ENCODE peak calls at places on chromosomes 5 and 9, in five cellular contexts. W is PC-9, U is foreskin fibroblast, Q is mucosa of descending colon, Z is A673. I is an unnamed sample.

GRCh38 chr5:119355636-119356383 is at the start of gene TNFAIP8:
- DNase-seq in Z (peak), Q (peak), U (peak), W (peak), I (peak)

GRCh38 chr5:174340221-174340620 is 294.7 kb downstream of the NSG2 start:
- DNase-seq in U (no peak), Q (no peak), Z (no peak), W (no peak), I (peak)

GRCh38 chr9:86521936-86522335 is 167.7 kb upstream of the TUT7 start:
- DNase-seq in Z (no peak), W (no peak), U (no peak), Q (no peak), I (peak)

GRCh38 chr9:122070728-122071127 is 22.4 kb downstream of the TTLL11 start:
- DNase-seq in U (no peak), Z (no peak), W (no peak), Q (no peak), I (no peak)

GRCh38 chr5:138989720-138990119 is 114.6 kb upstream of the LRRTM2 start:
- DNase-seq in Z (no peak), U (peak), W (no peak), Q (no peak), I (peak)

GRCh38 chr9:133934512-133935221 is 57.5 kb downstream of the VAV2 start:
- DNase-seq in Z (no peak), Q (no peak), W (no peak), U (no peak), I (peak)

GRCh38 chr5:41346609-41347008 is 133.3 kb upstream of the C6 start:
- DNase-seq in Z (peak), U (peak), Q (no peak), W (no peak), I (peak)

GRCh38 chr5:76145945-76146344 is 62.8 kb downstream of the SV2C start:
- DNase-seq in U (no peak), W (no peak), Z (peak), Q (no peak), I (no peak)

GRCh38 chr5:179240561-179240960 is 104.7 kb downstream of the ADAMTS2 start:
- DNase-seq in W (no peak), Z (no peak), Q (no peak), U (no peak), I (no peak)

GRCh38 chr5:157109744-157110143 is 900 bp upstream of the HAVCR2 start:
- DNase-seq in U (no peak), Q (no peak), W (no peak), Z (no peak), I (no peak)

DNA sequence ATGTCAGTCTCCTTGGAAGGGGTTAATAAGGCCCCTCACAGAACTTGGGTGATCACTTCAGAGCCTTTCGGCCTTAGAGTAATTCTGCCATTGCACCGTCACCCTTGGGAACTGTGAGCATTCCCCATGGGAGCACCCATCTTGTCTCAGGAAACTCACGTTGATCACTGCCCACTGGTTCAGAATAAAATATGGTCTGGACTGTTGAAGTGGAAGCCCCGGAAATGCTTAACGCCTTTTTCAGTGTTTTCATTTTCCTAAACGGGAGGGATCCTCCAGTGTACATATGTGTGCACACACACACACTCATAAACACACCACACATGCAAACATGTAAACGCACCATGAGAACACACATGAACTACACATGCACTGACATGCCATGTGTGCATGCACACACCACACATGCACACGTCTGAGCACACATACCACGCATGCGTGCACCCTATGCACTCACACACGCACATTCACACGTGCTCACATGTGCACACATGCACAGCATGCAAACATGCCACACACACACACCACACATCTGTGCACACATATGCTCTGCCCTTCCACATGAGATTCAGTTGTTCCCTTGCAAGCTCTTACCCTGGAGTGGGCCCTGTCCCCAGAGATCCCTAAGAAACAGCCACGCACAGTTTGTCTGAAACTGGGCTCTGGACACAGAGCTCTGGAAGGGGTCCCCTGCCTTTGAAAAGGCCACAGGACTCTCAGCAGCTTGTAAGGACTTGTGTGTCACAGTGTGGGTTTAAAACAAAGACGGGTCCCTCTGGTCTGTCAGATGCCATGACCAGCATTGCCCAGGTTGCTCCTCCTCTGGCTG is 17.0 kb downstream of the MRPL36 start:
- DNase-seq in W (no peak), Z (peak), U (no peak), Q (no peak), I (no peak)
- H3K4me3 ChIP-seq in W (no peak), Z (no peak), U (no peak), Q (no peak), I (no peak)

GRCh38 chr9:34335376-34335775 is 6.0 kb downstream of the NUDT2 start:
- DNase-seq in Z (no peak), U (no peak), W (no peak), Q (no peak), I (no peak)

GRCh38 chr9:34334337-34334824 is 5.0 kb downstream of the NUDT2 start:
- DNase-seq in W (no peak), U (no peak), Z (no peak), Q (no peak), I (no peak)

GRCh38 chr9:34338664-34339063 is 9.3 kb downstream of the NUDT2 start:
- DNase-seq in Q (no peak), U (no peak), Z (no peak), W (no peak), I (no peak)

GRCh38 chr9:34334916-34335315 is 5.5 kb downstream of the NUDT2 start:
- DNase-seq in Q (no peak), U (no peak), W (no peak), Z (no peak), I (no peak)

GRCh38 chr9:34337404-34337803 is 8.0 kb downstream of the NUDT2 start:
- DNase-seq in Q (no peak), Z (no peak), U (peak), W (no peak), I (peak)
- TF ChIP-seq CTCF in Q (no peak), Z (peak), U (peak), W (no peak), I (peak)

GRCh38 chr9:28007097-28007817 is 434.0 kb upstream of the C9orf72 start:
- DNase-seq in Q (no peak), Z (peak), W (no peak), U (no peak), I (no peak)
- H3K4me3 ChIP-seq in Q (no peak), Z (no peak), W (no peak), U (no peak), I (no peak)

DNA sequence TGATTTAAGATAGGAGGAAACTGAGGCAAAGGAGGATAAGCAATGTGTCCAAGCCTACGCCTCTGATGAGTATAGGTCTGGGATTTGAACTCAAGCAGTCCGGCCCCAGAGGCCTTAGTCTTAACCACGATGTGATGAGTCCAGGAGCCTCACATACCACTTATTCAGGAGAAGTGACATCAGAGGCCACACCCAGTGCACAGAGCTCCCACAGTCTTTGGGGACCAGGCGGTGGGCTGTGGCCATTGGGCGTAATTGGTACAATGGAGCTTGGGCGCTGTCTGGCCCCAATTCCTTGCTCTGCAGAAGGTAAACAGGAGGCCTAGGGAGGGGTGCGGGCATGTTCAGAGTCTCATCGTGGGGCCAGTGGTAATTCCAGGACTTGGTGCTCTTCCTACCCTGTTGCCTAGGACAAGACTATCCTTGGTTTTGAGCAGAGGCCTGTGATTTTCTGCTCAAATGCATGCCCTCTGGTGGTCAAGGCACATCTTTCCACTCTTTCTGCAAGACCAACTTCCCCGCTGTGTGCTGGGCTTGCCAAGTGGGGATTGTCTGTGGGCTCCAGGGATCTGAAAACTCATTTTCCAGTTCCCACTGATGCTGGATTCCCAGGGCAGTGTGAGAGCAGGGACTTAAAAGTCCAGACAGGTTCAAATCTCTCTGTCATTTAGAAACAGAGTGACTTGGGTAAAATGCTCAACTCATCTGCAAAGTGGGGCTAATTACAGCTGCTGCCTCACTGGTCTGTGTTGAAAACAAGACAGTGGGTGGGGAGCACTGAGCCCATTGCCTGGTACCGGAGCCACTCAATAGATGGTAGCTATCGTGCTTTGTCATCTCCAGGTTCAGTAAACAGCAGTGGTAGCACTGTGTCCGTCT is 15.8 kb downstream of the NDST1 start:
- DNase-seq in U (peak), W (peak), Q (no peak), Z (peak), I (peak)
- TF ChIP-seq CTCF in U (peak), W (peak), Q (no peak), Z (peak), I (peak)

GRCh38 chr5:159916841-159917761 is 819 bp downstream of the ADRA1B start:
- DNase-seq in Z (no peak), Q (no peak), W (no peak), U (no peak), I (no peak)

GRCh38 chr5:159921721-159922120 is 5.4 kb downstream of the ADRA1B start:
- DNase-seq in W (no peak), U (no peak), Z (no peak), Q (no peak), I (no peak)

GRCh38 chr5:159915913-159916840 is at the start of gene ADRA1B:
- DNase-seq in U (peak), W (peak), Z (peak), Q (peak), I (peak)

GRCh38 chr5:159913481-159913880 is 2.8 kb upstream of the ADRA1B start:
- DNase-seq in W (no peak), Z (no peak), U (peak), Q (no peak), I (peak)

GRCh38 chr5:159917919-159918487 is 1.7 kb downstream of the ADRA1B start:
- DNase-seq in U (peak), Z (no peak), W (no peak), Q (no peak), I (no peak)
- H3K4me3 ChIP-seq in U (no peak), Z (no peak), W (peak), Q (no peak), I (peak)

DNA sequence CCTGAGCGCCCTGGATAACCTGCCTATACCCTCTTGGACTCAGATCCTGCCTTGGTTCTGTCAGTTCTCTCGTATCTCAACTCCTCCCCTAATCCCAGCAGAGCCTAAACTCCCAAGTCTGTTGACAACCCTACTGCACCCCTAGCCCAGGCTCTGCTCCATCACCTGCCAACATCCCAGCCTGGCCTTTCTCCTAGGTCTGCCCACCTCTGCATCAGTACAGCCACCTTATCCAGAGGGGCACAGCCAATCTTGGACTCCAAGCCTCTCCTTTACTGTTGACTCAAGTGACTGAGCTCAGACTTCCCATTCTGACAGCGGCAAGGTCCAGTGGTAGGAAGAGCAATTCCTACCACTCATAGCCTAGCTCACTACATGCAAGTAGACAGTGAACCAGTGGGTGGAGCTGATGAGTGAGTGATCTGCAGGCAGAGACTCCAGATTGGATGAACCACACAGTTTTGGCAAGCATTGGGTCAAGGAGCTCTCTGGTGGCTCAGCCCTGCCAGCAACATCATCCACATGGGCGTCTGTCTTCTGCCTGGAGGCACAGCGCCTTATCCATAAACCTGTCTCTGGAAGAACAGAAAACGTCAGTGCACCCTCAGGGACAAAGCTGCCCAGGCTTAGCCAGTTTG is 26.5 kb downstream of the TRMO start:
- DNase-seq in U (peak), Q (no peak), W (no peak), Z (peak), I (no peak)
- TF ChIP-seq CTCF in U (peak), Q (no peak), W (no peak), Z (peak), I (peak)

DNA sequence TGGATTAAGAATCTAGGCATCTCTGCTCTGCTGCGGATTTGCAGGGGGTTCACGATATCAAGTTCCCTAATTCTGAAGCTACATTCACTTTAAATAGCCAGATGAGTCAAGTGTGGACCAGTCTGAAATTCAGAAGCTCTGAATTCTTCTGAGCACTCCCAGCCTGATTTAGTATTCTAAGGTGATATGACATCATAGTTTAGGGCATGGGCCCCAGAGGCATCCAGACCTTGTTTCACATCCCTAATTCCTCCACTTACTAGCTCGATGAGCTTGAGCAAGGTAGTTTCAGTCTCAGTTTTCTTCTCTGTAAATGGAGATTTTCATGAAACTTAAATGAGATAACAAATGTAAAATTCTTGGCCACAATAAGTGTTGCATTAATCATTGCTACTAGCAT is 65.2 kb downstream of the TMEM167A start:
- DNase-seq in Q (no peak), U (no peak), W (no peak), Z (no peak), I (no peak)
- H3K4me3 ChIP-seq in Q (no peak), U (no peak), W (no peak), Z (no peak), I (no peak)

DNA sequence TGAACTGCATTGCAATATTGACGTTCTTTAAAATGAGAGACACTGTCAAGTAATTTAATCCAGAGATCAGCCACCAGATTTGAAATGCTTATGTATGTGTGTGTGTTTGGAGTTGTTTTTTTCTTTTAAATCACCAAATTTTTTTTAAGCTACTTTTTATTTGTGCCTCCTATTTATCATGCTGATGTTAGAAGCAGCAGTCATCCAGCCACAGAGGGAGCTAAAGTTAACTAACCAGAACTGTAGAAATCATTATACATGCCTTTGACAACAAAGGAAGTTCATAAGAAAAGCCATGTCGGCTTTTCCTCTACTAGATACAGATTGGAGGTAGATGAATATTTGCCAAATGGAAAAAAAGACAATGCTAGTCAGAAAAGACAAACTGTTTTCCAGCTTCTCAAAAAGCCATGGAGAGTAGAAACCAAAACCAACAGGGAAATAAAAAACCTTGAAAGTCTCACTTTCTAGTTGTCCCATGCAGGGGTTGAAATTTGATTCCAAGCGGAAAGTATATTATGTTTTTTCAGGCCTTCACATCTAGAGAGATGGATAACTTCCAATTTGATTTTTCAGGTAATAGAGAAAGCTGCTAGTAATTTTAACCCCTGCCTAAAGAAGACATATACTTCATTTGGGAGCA is 4.5 kb downstream of the PURA start:
- DNase-seq in Z (peak), U (no peak), W (no peak), Q (no peak), I (no peak)
- TF ChIP-seq CTCF in Z (peak), U (no peak), W (no peak), Q (no peak), I (no peak)

GRCh38 chr9:37452611-37453010 is 12.6 kb downstream of the ZBTB5 start:
- DNase-seq in Q (no peak), U (no peak), W (no peak), Z (no peak), I (no peak)
- H3K4me3 ChIP-seq in Q (no peak), U (no peak), W (no peak), Z (no peak), I (no peak)

GRCh38 chr9:131912069-131912468 is 167.6 kb downstream of the MED27 start:
- DNase-seq in W (no peak), U (no peak), Z (no peak), Q (no peak), I (no peak)

GRCh38 chr9:131915181-131915580 is 164.5 kb downstream of the MED27 start:
- DNase-seq in W (no peak), U (peak), Q (no peak), Z (no peak), I (no peak)

GRCh38 chr9:131919181-131919580 is 160.5 kb downstream of the MED27 start:
- DNase-seq in U (no peak), Q (no peak), Z (no peak), W (no peak), I (no peak)

GRCh38 chr9:131917009-131917408 is 162.7 kb downstream of the MED27 start:
- DNase-seq in U (no peak), W (no peak), Z (no peak), Q (no peak), I (no peak)
- TF ChIP-seq CTCF in U (no peak), W (no peak), Z (no peak), Q (no peak), I (no peak)

I was measured in fibroblast of pulmonary artery.